ENCODE peak calls at places on chromosomes 1 and 21, in five cellular contexts. K is right lobe of liver, I is brain microvascular endothelial cell, P is RWPE2, U is ascending aorta. H is an unnamed sample.

GRCh38 chr1:151815716-151816327 is 10.6 kb upstream of the LINGO4 start:
- DNase-seq in P (no peak), K (no peak), I (no peak), U (no peak), H (no peak)

GRCh38 chr1:202967684-202968281 is 726 bp upstream of the CYB5R1 start:
- DNase-seq in I (no peak), P (no peak), K (no peak), U (no peak), H (no peak)

GRCh38 chr1:30189818-30190480 is 533.4 kb downstream of the MATN1 start:
- DNase-seq in K (no peak), U (no peak), P (no peak), I (no peak), H (no peak)

GRCh38 chr1:226584164-226584563 is 35.6 kb downstream of the STUM start:
- DNase-seq in I (no peak), P (no peak), U (no peak), K (no peak), H (no peak)

GRCh38 chr1:150568567-150568966 is 10.8 kb downstream of the MCL1 start:
- DNase-seq in K (no peak), I (no peak), U (no peak), P (no peak), H (no peak)

GRCh38 chr1:65949230-65949626 is 156.5 kb downstream of the PDE4B start:
- DNase-seq in K (no peak), I (no peak), P (no peak), U (no peak), H (no peak)

GRCh38 chr1:230819976-230820375 is 48.3 kb downstream of the C1orf198 start:
- DNase-seq in U (no peak), P (no peak), K (no peak), I (no peak), H (no peak)

GRCh38 chr1:25556791-25557476 is 13.5 kb downstream of the LDLRAP1 start:
- DNase-seq in I (no peak), U (no peak), P (peak; percentile 70), K (no peak), H (no peak)

GRCh38 chr1:226064816-226065248 is 2.3 kb downstream of the H3-3A start:
- DNase-seq in P (no peak), K (no peak), I (peak; percentile 61), U (no peak), H (no peak)

GRCh38 chr1:53548031-53548491 is 88.9 kb downstream of the DMRTB1 start:
- DNase-seq in P (peak; percentile 38), K (peak; percentile 5), U (peak; percentile 1), I (no peak), H (no peak)

GRCh38 chr1:3702990-3703728 is 49.1 kb upstream of the CCDC27 start:
- DNase-seq in P (no peak), K (no peak), I (peak; percentile 12), U (no peak), H (no peak)

GRCh38 chr1:29444782-29445325 is 208.5 kb downstream of the PTPRU start:
- DNase-seq in I (no peak), K (no peak), U (no peak), P (no peak), H (no peak)

GRCh38 chr1:228735871-228736586 is 750 bp downstream of the RHOU start:
- DNase-seq in P (no peak), U (no peak), I (no peak), K (peak; percentile 66), H (no peak)

GRCh38 chr1:201167625-201167991 is 13.3 kb upstream of the TMEM9 start:
- DNase-seq in U (no peak), I (no peak), K (no peak), P (no peak), H (no peak)

GRCh38 chr1:65247419-65248359 is 61.7 kb upstream of the DNAJC6 start:
- DNase-seq in I (peak; percentile 83), K (no peak), P (peak; percentile 80), U (no peak), H (peak; percentile 95)

GRCh38 chr21:39851219-39851618 is 16.0 kb upstream of the PCP4 start:
- DNase-seq in K (no peak), P (no peak), U (no peak), I (no peak), H (no peak)

GRCh38 chr1:231318015-231318355 is 19.7 kb downstream of the EXOC8 start:
- DNase-seq in U (no peak), I (no peak), K (no peak), P (no peak), H (no peak)

GRCh38 chr1:178161516-178161915 is 67.6 kb downstream of the RASAL2 start:
- DNase-seq in U (no peak), K (no peak), I (peak; percentile 15), P (no peak), H (no peak)

GRCh38 chr1:59193443-59194093 is 103.3 kb upstream of the FGGY start:
- DNase-seq in K (no peak), U (no peak), I (no peak), P (no peak), H (no peak)

GRCh38 chr1:156245451-156246232 is 2.2 kb downstream of the PAQR6 start:
- DNase-seq in P (no peak), K (peak; percentile 42), I (no peak), U (no peak), H (no peak)

GRCh38 chr21:41616063-41616591 is 108.2 kb upstream of the TMPRSS2 start:
- DNase-seq in I (peak; percentile 34), U (no peak), P (no peak), K (no peak), H (peak; percentile 93)

GRCh38 chr1:47987601-47988000 is 9.6 kb downstream of the TRABD2B start:
- DNase-seq in K (no peak), I (no peak), U (no peak), P (no peak), H (no peak)

GRCh38 chr1:63943393-63943792 is 169.6 kb downstream of the ROR1 start:
- DNase-seq in P (no peak), I (no peak), U (no peak), K (no peak), H (no peak)

GRCh38 chr1:77047978-77048614 is 171.1 kb downstream of the PIGK start:
- DNase-seq in P (no peak), U (no peak), K (no peak), I (no peak), H (no peak)

GRCh38 chr1:46520063-46520911 is 30.7 kb downstream of the DMBX1 start:
- DNase-seq in U (no peak), K (no peak), P (no peak), I (peak; percentile 83), H (peak; percentile 31)

GRCh38 chr1:235938714-235939487 is 72.2 kb upstream of the LYST start:
- DNase-seq in U (no peak), K (no peak), I (no peak), P (no peak), H (no peak)

GRCh38 chr1:110879758-110880606 is 7.0 kb downstream of the CD53 start:
- DNase-seq in K (no peak), P (no peak), U (no peak), I (no peak), H (no peak)
- H3K4me3 ChIP-seq in K (no peak overlapping the region), P (no peak overlapping the region), U (no peak overlapping the region), I (no peak overlapping the region), H (no peak overlapping the region)

GRCh38 chr21:43721225-43721605 is 2.3 kb downstream of the PDXK start:
- DNase-seq in U (no peak), I (no peak), P (no peak), K (no peak), H (no peak)

GRCh38 chr21:43726686-43727570 is 8.0 kb downstream of the PDXK start:
- DNase-seq in K (no peak), I (no peak), P (no peak), U (no peak), H (no peak)

GRCh38 chr21:43721939-43722338 is 3.0 kb downstream of the PDXK start:
- DNase-seq in K (no peak), P (peak; percentile 69), I (no peak), U (no peak), H (no peak)

GRCh38 chr21:43720539-43721224 is 1.8 kb downstream of the PDXK start:
- DNase-seq in K (no peak), U (no peak), P (no peak), I (no peak), H (no peak)

GRCh38 chr21:43723648-43724047 is 4.7 kb downstream of the PDXK start:
- DNase-seq in K (no peak), U (no peak), P (no peak), I (no peak), H (no peak)
- H3K4me3 ChIP-seq in K (no peak overlapping the region), U (no peak overlapping the region), P (no peak overlapping the region), I (no peak overlapping the region), H (no peak overlapping the region)

DNA sequence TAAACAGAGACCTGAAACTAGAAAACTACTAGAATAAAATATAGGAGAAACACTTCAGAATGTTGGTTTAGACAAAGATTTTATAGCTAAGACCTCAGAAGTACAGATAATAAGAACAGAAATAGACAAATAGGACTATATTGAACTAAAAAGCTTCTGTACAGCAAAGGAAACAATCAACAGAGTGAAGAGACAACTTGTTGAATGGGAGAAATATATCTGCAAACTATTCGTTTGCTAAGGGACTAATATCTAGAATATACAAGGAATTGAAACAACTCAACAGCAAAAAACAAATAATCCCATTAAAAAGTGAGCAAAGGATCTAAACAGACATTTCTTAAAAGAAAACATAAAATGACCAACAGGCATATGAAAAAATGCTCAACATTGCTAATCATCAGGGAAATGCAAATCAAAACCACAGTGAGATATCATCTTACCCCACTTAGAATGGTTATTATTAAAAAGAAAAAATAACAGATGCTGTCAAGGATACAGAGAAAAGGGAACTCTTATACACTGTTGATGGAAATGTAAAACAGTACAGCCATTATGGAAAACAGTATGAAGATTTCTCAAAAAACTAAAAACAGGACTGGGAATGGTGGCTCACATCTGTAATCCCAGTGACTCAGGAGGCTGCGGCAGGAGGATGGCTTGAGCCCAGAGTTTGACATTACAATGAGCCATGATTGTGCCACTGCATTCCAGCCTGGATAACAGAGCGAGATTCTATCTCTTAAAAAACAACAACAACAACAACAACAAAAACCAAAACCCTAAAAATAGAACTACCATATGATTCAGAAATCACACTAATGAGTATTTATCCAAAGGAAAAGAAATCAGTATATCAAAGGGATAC is 37.3 kb upstream of the ZSWIM5 start:
- DNase-seq in U (no peak), I (peak; percentile 11), P (no peak), K (no peak), H (no peak)
- H3K4me3 ChIP-seq in U (no peak overlapping the region), I (no peak overlapping the region), P (no peak overlapping the region), K (no peak overlapping the region), H (no peak overlapping the region)

DNA sequence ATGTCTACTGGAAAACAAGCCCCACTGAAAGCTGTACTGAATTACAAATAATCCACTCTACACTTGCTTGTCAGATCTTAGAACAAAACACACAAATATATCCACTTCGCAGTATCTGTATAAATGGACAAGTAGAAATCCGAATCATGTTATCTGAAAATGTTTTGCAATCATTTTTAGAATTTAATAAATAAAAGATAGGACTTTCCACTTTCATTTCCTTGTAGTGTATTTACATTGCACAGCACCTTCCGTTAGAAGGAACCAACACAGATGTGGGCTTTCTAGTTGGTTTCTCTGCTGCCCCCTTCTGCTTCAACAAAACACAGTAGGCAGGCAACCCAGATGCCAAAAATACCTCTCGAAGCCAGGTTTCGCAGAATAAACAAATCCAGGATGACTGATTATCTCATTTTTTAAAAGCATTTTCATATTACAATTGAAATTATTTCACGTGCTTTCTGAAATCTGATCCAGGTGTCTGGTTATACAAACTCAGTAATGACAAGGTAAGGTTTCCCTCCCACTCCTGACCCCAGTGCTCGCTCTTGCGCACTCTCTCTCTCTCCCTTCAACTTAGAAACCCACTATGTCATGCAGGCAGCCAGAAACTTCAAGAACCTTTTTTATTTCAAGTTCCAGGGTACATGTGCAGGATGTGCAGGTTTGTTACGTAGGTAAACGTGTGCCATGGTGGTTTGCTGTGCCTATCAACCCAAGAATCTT is 389.9 kb downstream of the SMYD3 start:
- DNase-seq in P (no peak), I (peak; percentile 47), U (no peak), K (no peak), H (no peak)
- H3K4me3 ChIP-seq in P (no peak overlapping the region), I (no peak overlapping the region), U (no peak overlapping the region), K (no peak overlapping the region), H (no peak overlapping the region)

H was measured in AG09309.